ENCODE peak calls at places on chromosomes 4 and X, in seven cellular contexts. Y is kidney, N is IMR-90, M is fibroblast of lung, S is dorsolateral prefrontal cortex, U is astrocyte of the cerebellum, D is BJ. T is an unnamed sample.

GRCh38 chr4:149293233-149293632 is 522.4 kb downstream of the IQCM start:
- DNase-seq in S (no peak), U (no peak), Y (no peak), D (no peak), M (peak; percentile 27), N (no peak), T (peak; percentile 5)

GRCh38 chrX:112670964-112671363 is 8.8 kb downstream of the LHFPL1 start:
- DNase-seq in M (no peak), S (no peak), D (no peak), N (no peak), Y (no peak), U (no peak), T (no peak)

GRCh38 chr4:106775636-106776035 is 260.5 kb downstream of the DKK2 start:
- DNase-seq in D (no peak), M (no peak), N (no peak), U (no peak), S (no peak), Y (no peak), T (no peak)

GRCh38 chr4:1380368-1381151 is 25.7 kb downstream of the NKX1-1 start:
- DNase-seq in S (no peak), D (no peak), Y (peak; percentile 62), N (no peak), U (no peak), M (no peak), T (no peak)

GRCh38 chrX:17788439-17788838 is 51.1 kb downstream of the SCML1 start:
- DNase-seq in M (peak; percentile 24), Y (no peak), N (peak; percentile 16), S (peak; percentile 18), D (peak; percentile 1), U (peak; percentile 12), T (peak; percentile 58)

GRCh38 chr4:27090406-27090805 is 229.8 kb downstream of the STIM2 start:
- DNase-seq in S (no peak), N (no peak), U (no peak), D (no peak), Y (no peak), M (no peak), T (no peak)

GRCh38 chrX:12955882-12956703 is 18.8 kb upstream of the TMSB4X start:
- DNase-seq in S (no peak), Y (peak; percentile 77), D (no peak), U (no peak), N (peak; percentile 84), M (peak; percentile 81), T (peak; percentile 80)

GRCh38 chr4:119246177-119246576 is 33.7 kb downstream of the USP53 start:
- DNase-seq in M (no peak), N (no peak), S (no peak), U (no peak), Y (no peak), D (no peak), T (no peak)

GRCh38 chr4:74097161-74097560 is 1.8 kb downstream of the CXCL2 start:
- DNase-seq in N (no peak), M (no peak), U (no peak), S (no peak), Y (no peak), D (no peak), T (peak; percentile 27)

GRCh38 chr4:97073194-97073593 is 1070.1 kb downstream of the STPG2 start:
- DNase-seq in U (peak; percentile 24), M (peak; percentile 4), S (no peak), Y (no peak), D (no peak), N (no peak), T (no peak)

GRCh38 chr4:104451573-104451972 is 43.1 kb downstream of the CXXC4 start:
- DNase-seq in S (no peak), M (peak; percentile 33), U (peak; percentile 1), D (no peak), N (no peak), Y (no peak), T (no peak)

GRCh38 chr4:165609653-165610052 is 230.8 kb downstream of the CPE start:
- DNase-seq in M (no peak), S (no peak), Y (no peak), N (no peak), D (no peak), U (no peak), T (no peak)

GRCh38 chr4:7736436-7737267 is 203.0 kb downstream of the AFAP1 start:
- DNase-seq in Y (peak; percentile 61), D (no peak), U (no peak), S (no peak), M (peak; percentile 55), N (peak; percentile 46), T (no peak)

GRCh38 chr4:147853706-147854105 is 121.8 kb downstream of the ARHGAP10 start:
- DNase-seq in U (no peak), N (peak; percentile 79), D (peak; percentile 56), S (no peak), Y (no peak), M (no peak), T (peak; percentile 85)

GRCh38 chrX:10048076-10048475 is 80.9 kb downstream of the CLDN34 start:
- DNase-seq in Y (no peak), M (no peak), U (no peak), D (no peak), N (no peak), S (no peak), T (peak; percentile 34)

GRCh38 chr4:83569967-83570366 is 34.1 kb downstream of the GPAT3 start:
- DNase-seq in U (no peak), S (no peak), D (no peak), N (no peak), M (no peak), Y (no peak), T (no peak)

GRCh38 chr4:3822230-3822947 is 56.2 kb downstream of the ADRA2C start:
- DNase-seq in Y (peak; percentile 61), U (no peak), D (no peak), S (no peak), N (no peak), M (no peak), T (peak; percentile 8)

GRCh38 chr4:1777822-1778641 is 15.1 kb upstream of the FGFR3 start:
- DNase-seq in U (peak; percentile 3), N (no peak), S (peak; percentile 36), Y (no peak), M (peak; percentile 39), D (peak; percentile 25), T (peak; percentile 21)

GRCh38 chr4:6676722-6677558 is 16.7 kb upstream of the S100P start:
- DNase-seq in M (no peak), N (no peak), U (no peak), Y (no peak), S (no peak), D (no peak), T (no peak)
- H3K4me3 ChIP-seq in M (no peak overlapping the region), N (no peak overlapping the region), U (no peak overlapping the region), Y (no peak overlapping the region), S (peak overlapping the region; percentile 35), D (no peak overlapping the region), T (peak overlapping the region; percentile 28)

DNA sequence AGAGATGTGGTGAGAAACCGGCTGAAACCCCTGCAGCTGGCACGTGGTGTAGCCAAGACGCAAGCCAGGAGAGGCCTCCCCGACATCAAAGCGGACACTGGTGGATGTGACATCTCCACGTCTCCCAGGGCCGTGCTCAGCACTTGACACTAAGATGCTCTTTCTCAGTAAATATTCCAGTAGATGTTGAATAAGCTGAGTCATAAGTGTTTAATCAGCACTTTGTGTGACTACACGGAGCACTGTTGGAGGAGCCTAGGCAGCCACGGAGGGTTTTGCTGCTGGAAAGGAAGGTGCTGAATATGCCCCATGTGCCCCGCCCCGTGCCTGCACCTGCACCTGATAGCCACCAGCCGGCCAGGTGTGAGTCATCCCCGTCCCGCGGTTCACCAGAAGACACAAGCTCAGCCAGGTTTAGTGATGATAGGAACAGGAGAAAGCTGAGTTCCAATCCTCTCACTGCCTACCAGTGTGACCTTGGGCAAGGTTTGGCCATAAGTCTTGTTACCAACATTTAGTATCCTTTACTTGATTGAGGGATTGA is 29.0 kb upstream of the C4orf50 start:
- DNase-seq in D (no peak), S (no peak), N (no peak), Y (no peak), M (no peak), U (no peak), T (no peak)
- TF ChIP-seq CTCF in D (no peak), S (no peak), N (no peak), Y (no peak), M (no peak), U (no peak), T (no peak)

GRCh38 chr4:186726440-186727148 is 2.9 kb upstream of the FAT1 start:
- DNase-seq in U (peak; percentile 42), D (no peak), S (no peak), M (peak; percentile 84), N (peak; percentile 80), Y (peak; percentile 89), T (peak; percentile 57)

GRCh38 chr4:186728631-186729271 is 5.1 kb upstream of the FAT1 start:
- DNase-seq in U (no peak), N (no peak), M (peak; percentile 66), S (no peak), D (peak; percentile 50), Y (no peak), T (no peak)

GRCh38 chr4:186727977-186728519 is 4.4 kb upstream of the FAT1 start:
- DNase-seq in M (no peak), N (no peak), D (no peak), S (no peak), Y (no peak), U (no peak), T (no peak)

GRCh38 chr4:186726150-186726439 is 2.4 kb upstream of the FAT1 start:
- DNase-seq in U (no peak), M (no peak), S (no peak), N (no peak), D (no peak), Y (no peak), T (no peak)

GRCh38 chr4:186727149-186727976 is 3.7 kb upstream of the FAT1 start:
- DNase-seq in U (peak; percentile 8), S (no peak), N (peak; percentile 47), M (peak; percentile 50), Y (no peak), D (no peak), T (no peak)
- H3K4me3 ChIP-seq in U (peak overlapping the region; percentile 97), S (peak overlapping the region; percentile 79), N (peak overlapping the region; percentile 89), M (peak overlapping the region; percentile 94), Y (peak overlapping the region; percentile 92), D (peak overlapping the region; percentile 83), T (peak overlapping the region; percentile 83)

GRCh38 chr4:101989551-101989950 is 199.0 kb downstream of the BANK1 start:
- DNase-seq in U (no peak), S (no peak), Y (no peak), M (peak; percentile 11), D (no peak), N (no peak), T (no peak)

GRCh38 chr4:101993841-101994221 is 203.3 kb downstream of the BANK1 start:
- DNase-seq in S (no peak), U (no peak), Y (no peak), D (no peak), N (no peak), M (no peak), T (peak; percentile 32)

GRCh38 chr4:101993002-101993840 is 202.7 kb downstream of the BANK1 start:
- DNase-seq in U (no peak), M (no peak), S (no peak), Y (no peak), N (no peak), D (no peak), T (peak; percentile 68)

DNA sequence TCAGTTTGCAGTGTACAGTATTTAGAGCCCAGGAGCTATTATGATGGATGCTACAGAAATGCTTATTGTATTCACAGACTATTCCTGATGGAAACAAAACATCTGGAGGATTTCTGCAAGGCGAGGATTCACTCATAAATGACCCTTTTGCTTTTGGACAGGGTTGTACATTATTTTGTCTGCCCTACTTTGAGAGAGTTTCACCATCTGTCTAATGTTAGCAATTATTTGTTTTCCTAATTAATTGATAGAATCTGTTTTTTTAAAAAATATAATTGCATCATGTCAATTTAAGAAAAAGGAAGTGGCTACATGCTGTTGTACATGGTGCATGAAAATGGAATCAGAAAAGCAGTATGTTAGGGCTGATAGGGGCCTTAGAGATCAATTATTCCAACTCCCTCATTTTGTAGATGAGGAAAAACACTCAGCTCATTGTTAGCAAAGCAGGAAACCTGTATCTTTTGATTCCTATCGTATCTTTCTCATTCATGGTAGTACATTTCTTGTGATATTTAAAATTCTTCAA is 203.8 kb downstream of the BANK1 start:
- DNase-seq in Y (no peak), N (no peak), S (no peak), D (no peak), M (no peak), U (no peak), T (no peak)
- TF ChIP-seq CTCF in Y (no peak), N (no peak), S (no peak), D (no peak), M (no peak), U (no peak), T (no peak)